ENCODE peak calls at places on chromosomes 5 and 9, in six cellular contexts. W, F, O, L, Q and J are unnamed samples.
A peak's percentile ranks its signal among the peaks of the same experiment; 100 is the strongest.

GRCh38 chr5:69276422-69277174 is 41.9 kb downstream of the CDK7 start:
- DNase-seq in W (no peak), F (no peak), O (no peak), L (no peak), Q (no peak), J (no peak)

GRCh38 chr9:75274781-75275180 is 186.5 kb downstream of the OSTF1 start:
- DNase-seq in W (no peak), F (no peak), O (no peak), L (no peak), Q (no peak), J (no peak)

GRCh38 chr9:37246825-37247224 is 126.5 kb downstream of the ZCCHC7 start:
- DNase-seq in W (no peak), F (no peak), O (no peak), L (no peak), Q (no peak), J (no peak)

GRCh38 chr5:53381-54174 is 38.4 kb upstream of the PLEKHG4B start:
- DNase-seq in W (peak; percentile 65), F (peak; percentile 72), O (peak; percentile 45), L (no peak), Q (peak; percentile 23), J (peak; percentile 25)

GRCh38 chr5:177336112-177336511 is 15.4 kb downstream of the LMAN2 start:
- DNase-seq in W (no peak), F (no peak), O (peak; percentile 62), L (peak; percentile 24), Q (no peak), J (no peak)

GRCh38 chr9:126623314-126623666 is 9.6 kb downstream of the LMX1B start:
- DNase-seq in W (no peak), F (no peak), O (no peak), L (no peak), Q (no peak), J (no peak)

GRCh38 chr5:58133631-58134296 is 326.1 kb downstream of the PLK2 start:
- DNase-seq in W (no peak), F (no peak), O (no peak), L (no peak), Q (no peak), J (no peak)

GRCh38 chr9:91101598-91102168 is 260.0 kb downstream of the AUH start:
- DNase-seq in W (no peak), F (peak; percentile 51), O (no peak), L (no peak), Q (peak; percentile 73), J (no peak)

GRCh38 chr5:68423154-68423811 is 207.7 kb downstream of the PIK3R1 start:
- DNase-seq in W (no peak), F (no peak), O (no peak), L (no peak), Q (no peak), J (no peak)

GRCh38 chr5:122907238-122907637 is 61.8 kb downstream of the SNX24 start:
- DNase-seq in W (no peak), F (no peak), O (peak; percentile 35), L (no peak), Q (no peak), J (no peak)

GRCh38 chr9:134174073-134174449 is 9.7 kb upstream of the RNU6ATAC start:
- DNase-seq in W (no peak), F (no peak), O (no peak), L (no peak), Q (no peak), J (no peak)

GRCh38 chr5:179275941-179276837 is 69.1 kb downstream of the ADAMTS2 start:
- DNase-seq in W (no peak), F (peak; percentile 40), O (no peak), L (no peak), Q (peak; percentile 59), J (peak; percentile 89)

DNA sequence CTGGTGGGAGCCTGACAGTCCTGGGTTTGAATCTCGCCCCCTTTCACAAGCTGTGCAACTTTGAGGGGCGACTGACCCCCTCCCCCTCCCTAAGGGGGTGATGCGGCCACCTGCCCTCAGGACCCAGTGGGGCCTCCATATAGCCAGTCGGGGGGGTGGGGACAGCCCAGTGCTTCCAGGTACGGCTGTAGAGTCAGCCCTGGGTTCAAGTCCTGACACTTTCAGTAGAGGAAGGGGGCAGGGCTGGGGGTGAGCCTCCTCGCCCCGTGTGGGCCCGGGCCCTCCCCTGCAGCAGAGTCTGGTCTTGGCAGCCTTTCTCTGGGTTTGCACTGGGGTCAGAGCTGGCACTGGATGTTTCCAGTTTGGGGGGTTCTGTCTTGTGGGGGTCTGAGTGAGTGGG is 216.3 kb downstream of the C9orf50 start:
- DNase-seq in W (no peak), F (no peak), O (no peak), L (no peak), Q (no peak), J (no peak)
- H3K4me1 ChIP-seq in W (no peaks in the 10 kb centered on the region), F (peaks cover 9% of the 10 kb centered on the region), O (peaks cover 73% of the 10 kb centered on the region), L (peaks cover 77% of the 10 kb centered on the region), Q (peaks cover 18% of the 10 kb centered on the region), J (peaks cover under 1% of the 10 kb centered on the region)

DNA sequence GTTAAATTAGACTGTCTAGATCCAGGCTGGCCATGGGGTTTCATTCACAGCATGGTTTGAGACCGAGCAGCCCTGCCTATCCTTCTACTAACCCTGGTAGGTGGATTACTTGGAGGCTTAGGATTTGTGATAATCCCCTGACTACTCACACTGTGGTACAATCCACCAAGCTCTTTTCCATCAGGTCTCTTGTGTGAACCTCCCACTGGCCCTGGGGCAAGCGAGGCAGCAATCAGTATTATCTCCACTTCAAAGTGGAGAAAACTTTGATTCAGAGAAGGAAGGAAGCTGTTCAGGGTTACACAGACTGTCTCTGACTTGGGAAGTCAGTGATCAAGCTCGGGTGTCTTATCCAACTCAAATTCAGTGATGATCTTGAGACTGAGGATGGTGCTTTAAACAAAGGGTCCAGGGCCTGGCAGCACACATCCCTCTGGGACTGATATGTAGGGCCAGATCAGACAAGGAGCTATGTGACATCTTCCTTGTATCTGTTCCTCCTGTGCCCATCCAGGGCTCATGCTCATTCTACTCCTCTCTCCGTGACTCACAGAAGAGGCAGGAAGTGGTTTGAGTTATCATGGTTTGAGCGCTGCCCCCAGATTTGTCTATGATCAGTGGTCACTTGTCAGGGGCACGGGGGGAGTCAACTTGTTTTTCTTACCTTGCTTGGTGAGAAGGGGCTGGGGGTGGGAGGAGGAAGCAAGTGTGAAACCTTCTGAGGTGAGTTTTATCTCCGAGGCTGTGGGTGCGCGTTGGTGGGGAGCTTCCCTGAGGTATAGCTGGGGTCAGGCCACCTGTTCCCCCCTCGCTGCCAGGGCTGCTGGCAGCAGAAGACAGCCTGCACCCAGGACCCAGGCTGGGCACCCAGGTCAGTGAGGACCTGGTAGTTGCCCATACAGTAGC is 48.6 kb downstream of the RGS3 start:
- DNase-seq in W (no peak), F (no peak), O (no peak), L (no peak), Q (peak; percentile 35), J (no peak)
- TF ChIP-seq POLR2A in W (no peak), F (no peak), O (no peak), L (no peak), Q (no peak), J (no peak)

GRCh38 chr5:150286820-150287219 is 2.8 kb downstream of the CAMK2A start:
- DNase-seq in W (peak; percentile 30), F (no peak), O (peak; percentile 82), L (peak; percentile 35), Q (no peak), J (no peak)
- TF ChIP-seq CTCF in W (peak; percentile 24), F (no peak), O (peak; percentile 20), L (peak; percentile 83), Q (peak; percentile 23), J (peak; percentile 5)

GRCh38 chr9:135879619-135880018 is 27.7 kb downstream of the CAMSAP1 start:
- DNase-seq in W (no peak), F (no peak), O (no peak), L (no peak), Q (no peak), J (no peak)

GRCh38 chr9:135879237-135879601 is 28.1 kb downstream of the CAMSAP1 start:
- DNase-seq in W (no peak), F (no peak), O (no peak), L (no peak), Q (no peak), J (no peak)

GRCh38 chr9:135878528-135879236 is 28.7 kb downstream of the CAMSAP1 start:
- DNase-seq in W (no peak), F (no peak), O (no peak), L (no peak), Q (no peak), J (no peak)

GRCh38 chr9:135876936-135877335 is 30.4 kb downstream of the CAMSAP1 start:
- DNase-seq in W (no peak), F (no peak), O (no peak), L (no peak), Q (no peak), J (no peak)

DNA sequence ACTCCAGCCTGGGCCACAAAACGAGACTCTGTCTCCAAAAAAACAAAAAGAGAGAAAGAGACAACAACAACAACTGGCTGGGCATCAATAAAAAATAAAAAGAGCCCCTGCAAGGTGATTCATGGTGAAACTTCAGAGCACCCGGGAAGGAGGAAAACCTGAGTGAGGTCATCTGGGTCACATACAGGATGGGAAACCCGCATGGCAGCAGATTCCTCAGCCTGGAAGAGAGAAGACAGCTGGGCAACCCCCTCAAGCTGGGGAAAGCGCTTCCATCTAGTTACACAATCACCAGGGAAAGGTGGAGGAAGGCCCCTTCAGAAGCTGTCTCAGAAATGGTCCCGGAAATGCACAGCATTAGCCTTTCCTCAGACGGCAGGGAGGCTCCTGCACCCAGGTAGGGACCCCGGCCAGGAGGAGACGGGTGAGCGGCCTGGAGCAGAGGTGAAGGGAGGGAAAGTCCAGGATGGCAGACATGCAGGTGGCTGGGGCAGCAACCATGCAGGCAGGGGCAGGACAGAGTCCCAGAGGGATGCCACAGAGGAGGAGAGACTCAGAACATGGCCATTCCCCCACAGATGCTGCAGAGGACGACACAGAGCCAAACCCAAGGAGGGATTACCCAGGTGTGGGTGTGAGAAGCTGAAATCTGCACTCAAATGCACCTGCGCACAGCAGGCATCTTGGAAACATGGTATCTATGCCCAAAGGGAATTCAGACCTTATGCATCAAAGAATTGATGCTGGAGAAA is 29.4 kb downstream of the CAMSAP1 start:
- DNase-seq in W (no peak), F (no peak), O (no peak), L (no peak), Q (no peak), J (no peak)
- H3K4me1 ChIP-seq in W (no peaks in the 10 kb centered on the region), F (no peaks in the 10 kb centered on the region), O (no peaks in the 10 kb centered on the region), L (no peaks in the 10 kb centered on the region), Q (no peaks in the 10 kb centered on the region), J (peaks cover 13% of the 10 kb centered on the region)

DNA sequence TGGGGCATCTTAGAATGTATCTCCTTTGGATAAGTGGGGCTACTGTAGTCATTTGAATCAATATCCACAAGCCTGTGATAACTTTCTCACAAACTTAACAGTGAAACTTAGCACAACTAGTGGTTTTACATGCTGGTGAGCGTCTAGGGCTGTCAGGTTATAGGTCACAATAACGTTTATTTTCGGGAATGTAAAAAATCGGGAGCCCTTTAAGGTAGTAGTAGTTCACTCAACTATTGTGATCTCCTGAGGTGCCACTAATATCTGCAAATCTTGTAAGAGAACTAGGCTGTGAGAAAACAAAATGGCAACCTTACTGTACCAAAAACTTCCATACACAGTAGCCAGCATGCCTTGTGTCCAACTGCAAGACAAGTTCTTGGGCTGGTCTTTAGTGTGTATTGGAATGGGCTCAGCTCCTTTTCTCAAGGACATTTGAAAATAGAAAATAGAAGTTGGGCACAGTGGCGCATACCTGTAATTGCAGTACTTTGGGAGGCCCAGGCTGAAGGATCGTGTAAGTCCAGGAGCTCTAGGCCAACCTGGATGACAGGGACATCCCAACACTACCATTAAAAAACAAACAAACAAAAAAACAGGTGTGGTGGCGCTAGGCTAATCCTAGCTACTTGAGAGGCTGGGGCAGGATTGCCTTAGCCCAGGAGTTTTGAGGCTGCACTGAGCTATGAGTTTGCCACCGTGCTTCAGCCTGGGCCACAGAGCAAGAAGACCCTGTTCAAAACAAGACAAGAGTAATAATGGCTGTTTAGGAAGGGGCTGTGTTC is 5.2 kb upstream of the PKN3 start:
- DNase-seq in W (no peak), F (no peak), O (no peak), L (no peak), Q (no peak), J (peak; percentile 18)
- TF ChIP-seq POLR2A in W (no peak), F (no peak), O (no peak), L (no peak), Q (no peak), J (no peak)

GRCh38 chr5:132227485-132228240 is at the start of gene P4HA2:
- DNase-seq in W (peak; percentile 91), F (peak; percentile 89), O (peak; percentile 78), L (peak; percentile 56), Q (peak; percentile 91), J (peak; percentile 89)
- TF ChIP-seq CTCF in W (no peak), F (peak; percentile 57), O (no peak), L (no peak), Q (peak; percentile 32), J (no peak)